ENCODE peak calls at places on chromosomes 13 and 19, in eight cellular contexts. One of them, this sample, is unnamed.

GRCh38 chr19:29480507-29480906 is 45.3 kb upstream of the VSTM2B start:
- DNase-seq in EH: no peak
- DNase-seq in astrocyte: no peak
- DNase-seq in right cardiac atrium: no peak
- DNase-seq in NCI-H460: no peak
- DNase-seq in CD4-positive, alpha-beta memory T cell: no peak
- DNase-seq in AG20443: peak; percentile 3
- DNase-seq in HT-29: no peak
- DNase-seq in this sample: no peak

GRCh38 chr19:21519488-21519887 is 14.1 kb downstream of the ZNF429 start:
- DNase-seq in astrocyte: no peak
- DNase-seq in HT-29: no peak
- DNase-seq in CD4-positive, alpha-beta memory T cell: no peak
- DNase-seq in AG20443: no peak
- DNase-seq in right cardiac atrium: no peak
- DNase-seq in EH: no peak
- DNase-seq in NCI-H460: no peak
- DNase-seq in this sample: no peak

GRCh38 chr13:49308977-49309408 is 61.3 kb downstream of the CDADC1 start:
- DNase-seq in EH: no peak
- DNase-seq in CD4-positive, alpha-beta memory T cell: no peak
- DNase-seq in right cardiac atrium: peak; percentile 83
- DNase-seq in NCI-H460: no peak
- DNase-seq in AG20443: no peak
- DNase-seq in astrocyte: no peak
- DNase-seq in HT-29: no peak
- DNase-seq in this sample: no peak

GRCh38 chr13:33236021-33236420 is 49.5 kb downstream of the STARD13 start:
- DNase-seq in right cardiac atrium: no peak
- DNase-seq in AG20443: peak; percentile 65
- DNase-seq in HT-29: no peak
- DNase-seq in astrocyte: peak; percentile 89
- DNase-seq in EH: peak; percentile 90
- DNase-seq in CD4-positive, alpha-beta memory T cell: no peak
- DNase-seq in NCI-H460: no peak
- DNase-seq in this sample: no peak

GRCh38 chr13:113903912-113904311 is 40.0 kb upstream of the GAS6 start:
- DNase-seq in NCI-H460: no peak
- DNase-seq in HT-29: no peak
- DNase-seq in astrocyte: no peak
- DNase-seq in AG20443: no peak
- DNase-seq in EH: no peak
- DNase-seq in right cardiac atrium: no peak
- DNase-seq in CD4-positive, alpha-beta memory T cell: no peak
- DNase-seq in this sample: peak; percentile 58

GRCh38 chr13:46113596-46113995 is 8.8 kb upstream of the CPB2 start:
- DNase-seq in NCI-H460: no peak
- DNase-seq in HT-29: no peak
- DNase-seq in astrocyte: peak; percentile 46
- DNase-seq in AG20443: no peak
- DNase-seq in CD4-positive, alpha-beta memory T cell: no peak
- DNase-seq in EH: no peak
- DNase-seq in right cardiac atrium: no peak
- DNase-seq in this sample: no peak

GRCh38 chr19:9013988-9014387 is 3.8 kb upstream of the MUC16 start:
- DNase-seq in NCI-H460: no peak
- DNase-seq in HT-29: no peak
- DNase-seq in right cardiac atrium: no peak
- DNase-seq in astrocyte: no peak
- DNase-seq in CD4-positive, alpha-beta memory T cell: no peak
- DNase-seq in AG20443: no peak
- DNase-seq in EH: no peak
- DNase-seq in this sample: no peak

GRCh38 chr19:43777163-43777700 is 3.5 kb downstream of the KCNN4 start:
- DNase-seq in CD4-positive, alpha-beta memory T cell: peak; percentile 57
- DNase-seq in EH: peak; percentile 62
- DNase-seq in astrocyte: peak; percentile 65
- DNase-seq in NCI-H460: no peak
- DNase-seq in HT-29: no peak
- DNase-seq in AG20443: no peak
- DNase-seq in right cardiac atrium: no peak
- DNase-seq in this sample: no peak

GRCh38 chr13:35144496-35144895 is 202.4 kb downstream of the NBEA start:
- DNase-seq in EH: peak; percentile 57
- DNase-seq in astrocyte: peak; percentile 4
- DNase-seq in NCI-H460: no peak
- DNase-seq in AG20443: peak; percentile 10
- DNase-seq in CD4-positive, alpha-beta memory T cell: no peak
- DNase-seq in right cardiac atrium: no peak
- DNase-seq in HT-29: no peak
- DNase-seq in this sample: no peak

GRCh38 chr13:94480672-94481145 is 1.2 kb upstream of the DCT start:
- DNase-seq in HT-29: no peak
- DNase-seq in right cardiac atrium: peak; percentile 58
- DNase-seq in EH: peak; percentile 9
- DNase-seq in AG20443: peak; percentile 63
- DNase-seq in astrocyte: peak; percentile 46
- DNase-seq in NCI-H460: no peak
- DNase-seq in CD4-positive, alpha-beta memory T cell: no peak
- DNase-seq in this sample: no peak

GRCh38 chr19:7099597-7099921 is 30.1 kb downstream of the ZNF557 start:
- DNase-seq in EH: no peak
- DNase-seq in astrocyte: no peak
- DNase-seq in NCI-H460: no peak
- DNase-seq in AG20443: no peak
- DNase-seq in CD4-positive, alpha-beta memory T cell: no peak
- DNase-seq in HT-29: no peak
- DNase-seq in right cardiac atrium: no peak
- DNase-seq in this sample: no peak

GRCh38 chr13:109764474-109765292 is 21.7 kb downstream of the IRS2 start:
- DNase-seq in right cardiac atrium: peak; percentile 56
- DNase-seq in CD4-positive, alpha-beta memory T cell: peak; percentile 32
- DNase-seq in EH: peak; percentile 54
- DNase-seq in astrocyte: peak; percentile 24
- DNase-seq in NCI-H460: no peak
- DNase-seq in AG20443: peak; percentile 43
- DNase-seq in HT-29: no peak
- DNase-seq in this sample: no peak

GRCh38 chr19:53865523-53865917 is 2.2 kb upstream of the MYADM start:
- DNase-seq in NCI-H460: no peak
- DNase-seq in EH: no peak
- DNase-seq in astrocyte: no peak
- DNase-seq in CD4-positive, alpha-beta memory T cell: no peak
- DNase-seq in HT-29: no peak
- DNase-seq in right cardiac atrium: no peak
- DNase-seq in AG20443: no peak
- DNase-seq in this sample: no peak

GRCh38 chr13:112446347-112446861 is 70.2 kb downstream of the SPACA7 start:
- DNase-seq in NCI-H460: no peak
- DNase-seq in AG20443: no peak
- DNase-seq in EH: no peak
- DNase-seq in CD4-positive, alpha-beta memory T cell: no peak
- DNase-seq in HT-29: no peak
- DNase-seq in right cardiac atrium: no peak
- DNase-seq in astrocyte: no peak
- DNase-seq in this sample: peak; percentile 56

GRCh38 chr13:24074687-24075086 is 85.8 kb upstream of the SPATA13 start:
- DNase-seq in astrocyte: no peak
- DNase-seq in NCI-H460: no peak
- DNase-seq in CD4-positive, alpha-beta memory T cell: no peak
- DNase-seq in HT-29: no peak
- DNase-seq in EH: no peak
- DNase-seq in right cardiac atrium: no peak
- DNase-seq in AG20443: no peak
- DNase-seq in this sample: no peak

GRCh38 chr13:50401721-50402510 is 386.7 kb downstream of the KCNRG start:
- DNase-seq in EH: peak; percentile 80
- DNase-seq in NCI-H460: no peak
- DNase-seq in AG20443: no peak
- DNase-seq in CD4-positive, alpha-beta memory T cell: no peak
- DNase-seq in right cardiac atrium: no peak
- DNase-seq in astrocyte: peak; percentile 84
- DNase-seq in HT-29: no peak
- DNase-seq in this sample: no peak